ENCODE peak calls at places on chromosomes 1 and 21, in five cellular contexts. V is PC-9, A is PC-3, J is HL-60, N is left ventricle myocardium inferior. R is an unnamed sample.

GRCh38 chr1:98398649-98399048 is 262.9 kb upstream of the SNX7 start:
- DNase-seq in A (no peak), J (no peak), V (no peak), N (no peak), R (no peak)

GRCh38 chr1:25810341-25811299 is 9.1 kb upstream of the MTFR1L start:
- DNase-seq in J (peak; percentile 69), N (peak; percentile 73), V (no peak), A (peak; percentile 62), R (peak; percentile 67)

GRCh38 chr1:17167041-17167782 is 37.7 kb upstream of the PADI1 start:
- DNase-seq in V (no peak), J (no peak), N (no peak), A (no peak), R (no peak)

GRCh38 chr1:209769171-209769904 is 13.5 kb downstream of the TRAF3IP3 start:
- DNase-seq in V (no peak), A (peak; percentile 73), J (peak; percentile 86), N (peak; percentile 74), R (no peak)

GRCh38 chr1:11013160-11013531 is 692 bp downstream of the TARDBP start:
- DNase-seq in V (no peak), A (peak; percentile 25), N (no peak), J (no peak), R (peak; percentile 8)

GRCh38 chr1:107298526-107298925 is 157.7 kb downstream of the NTNG1 start:
- DNase-seq in A (no peak), N (no peak), V (no peak), J (no peak), R (no peak)

GRCh38 chr1:5704785-5705514 is 287.3 kb downstream of the NPHP4 start:
- DNase-seq in V (no peak), J (no peak), N (no peak), A (no peak), R (no peak)

GRCh38 chr1:223747838-223748335 is 35.5 kb downstream of the CAPN2 start:
- DNase-seq in J (no peak), N (no peak), V (no peak), A (peak; percentile 67), R (no peak)

GRCh38 chr1:106435269-106435668 is 621.2 kb upstream of the PRMT6 start:
- DNase-seq in A (peak; percentile 12), V (peak; percentile 37), J (no peak), N (no peak), R (no peak)

GRCh38 chr1:234208791-234209190 is 164.5 kb upstream of the COA6 start:
- DNase-seq in V (peak; percentile 41), N (no peak), J (no peak), A (peak; percentile 61), R (no peak)

GRCh38 chr1:51564124-51564523 is 45.1 kb upstream of the EPS15 start:
- DNase-seq in V (peak; percentile 58), J (no peak), A (peak; percentile 37), N (no peak), R (no peak)

GRCh38 chr1:172496678-172497077 is 36.3 kb upstream of the SUCO start:
- DNase-seq in V (no peak), J (no peak), A (no peak), N (no peak), R (no peak)

GRCh38 chr1:38207275-38207674 is 160.7 kb upstream of the POU3F1 start:
- DNase-seq in N (no peak), A (no peak), J (no peak), V (no peak), R (no peak)

GRCh38 chr1:201357636-201358348 is 19.7 kb downstream of the TNNT2 start:
- DNase-seq in J (no peak), N (peak; percentile 49), A (no peak), V (no peak), R (no peak)

GRCh38 chr1:38944547-38944946 is 2.9 kb upstream of the RHBDL2 start:
- DNase-seq in A (no peak), V (no peak), N (no peak), J (no peak), R (no peak)

GRCh38 chr1:204323887-204324286 is 35.8 kb downstream of the PLEKHA6 start:
- DNase-seq in V (peak; percentile 61), N (no peak), J (no peak), A (peak; percentile 72), R (no peak)

GRCh38 chr21:38751379-38752050 is 54.2 kb upstream of the ETS2 start:
- DNase-seq in J (peak; percentile 96), N (peak; percentile 43), V (no peak), A (no peak), R (no peak)

DNA sequence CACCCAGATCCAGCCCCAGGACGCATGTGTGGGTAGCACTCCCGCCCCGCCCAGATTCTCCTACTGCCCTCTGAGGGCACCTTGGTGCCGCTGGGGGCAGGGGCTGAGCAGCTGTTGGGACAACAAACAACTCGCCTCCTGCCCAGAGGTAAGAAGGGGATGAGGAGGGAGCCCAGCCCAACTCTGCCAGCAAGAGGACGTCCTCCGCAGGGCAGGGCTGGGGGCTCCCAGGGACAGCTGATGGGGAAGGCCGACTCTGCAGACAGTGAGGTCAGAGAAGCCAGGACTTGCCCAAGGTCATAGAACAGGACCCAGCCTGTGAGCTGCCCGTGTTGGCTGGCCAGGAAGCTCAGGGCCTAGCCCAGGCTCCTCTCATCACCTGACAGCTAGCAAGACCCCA is 18.8 kb downstream of the RAP1GAP start:
- DNase-seq in J (no peak), A (no peak), V (no peak), N (no peak), R (no peak)
- H3K27me3 ChIP-seq in J (peaks cover 27% of the 10 kb centered on the region), A (no peaks in the 10 kb centered on the region), V (no peaks in the 10 kb centered on the region), N (peaks cover 57% of the 10 kb centered on the region), R (no peaks in the 10 kb centered on the region)

GRCh38 chr1:20403423-20404145 is 82.4 kb downstream of the CAMK2N1 start:
- DNase-seq in J (no peak), N (no peak), A (no peak), V (no peak), R (no peak)

GRCh38 chr1:20402585-20403422 is 83.2 kb downstream of the CAMK2N1 start:
- DNase-seq in V (no peak), J (no peak), A (no peak), N (no peak), R (no peak)

GRCh38 chr1:20399606-20400180 is 86.3 kb downstream of the CAMK2N1 start:
- DNase-seq in J (no peak), N (no peak), V (no peak), A (no peak), R (no peak)

GRCh38 chr1:20400341-20401177 is 85.5 kb downstream of the CAMK2N1 start:
- DNase-seq in J (no peak), V (no peak), A (no peak), N (no peak), R (no peak)

DNA sequence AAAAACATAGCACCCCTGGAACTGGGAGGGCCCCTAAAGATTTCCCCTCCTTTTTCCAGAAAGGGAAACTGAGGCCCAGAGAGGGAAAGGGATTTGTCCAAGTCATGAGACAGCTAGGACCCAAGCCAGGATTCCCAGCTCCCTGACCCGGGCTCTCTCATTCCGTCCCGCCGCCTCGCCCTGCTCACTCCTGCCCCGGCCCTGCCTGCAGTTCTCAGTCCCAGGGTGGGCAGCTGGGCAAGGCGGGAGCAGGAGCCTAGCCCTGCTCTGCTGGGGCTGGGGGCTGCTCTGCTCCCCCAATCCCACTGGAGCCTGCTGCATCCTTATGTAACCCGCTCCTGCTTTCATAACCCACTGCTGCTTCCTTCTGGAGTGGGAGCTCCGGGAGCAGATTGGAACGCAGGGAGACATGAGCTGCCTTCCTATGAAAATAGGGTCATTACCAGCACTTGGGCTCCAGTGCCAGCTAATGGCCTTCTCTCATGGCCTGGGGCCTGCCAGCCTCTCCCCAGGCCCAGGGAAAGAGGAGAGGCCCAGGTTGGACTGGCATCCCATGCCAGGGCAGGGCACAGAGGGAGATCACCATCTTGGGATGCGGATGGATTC is 84.5 kb downstream of the CAMK2N1 start:
- DNase-seq in N (no peak), V (no peak), J (no peak), A (no peak), R (no peak)
- H3K27me3 ChIP-seq in N (peaks cover 99% of the 10 kb centered on the region), V (no peaks in the 10 kb centered on the region), J (peaks cover 6% of the 10 kb centered on the region), A (no peaks in the 10 kb centered on the region), R (peaks cover 10% of the 10 kb centered on the region)

GRCh38 chr1:197924516-197925123 is 7.4 kb downstream of the LHX9 start:
- DNase-seq in N (no peak), J (peak; percentile 50), A (peak; percentile 68), V (no peak), R (peak; percentile 39)
- H3K27me3 ChIP-seq in N (peaks cover 100% of the 10 kb centered on the region), J (peaks cover 11% of the 10 kb centered on the region), A (no peaks in the 10 kb centered on the region), V (no peaks in the 10 kb centered on the region), R (peaks cover 26% of the 10 kb centered on the region)

GRCh38 chr1:179798864-179799516 is 55.9 kb downstream of the FAM163A start:
- DNase-seq in V (no peak), N (no peak), A (no peak), J (no peak), R (no peak)
- H3K27me3 ChIP-seq in V (peaks cover 18% of the 10 kb centered on the region), N (no peaks in the 10 kb centered on the region), A (no peaks in the 10 kb centered on the region), J (no peaks in the 10 kb centered on the region), R (no peaks in the 10 kb centered on the region)

GRCh38 chr1:87615917-87616316 is 287.2 kb downstream of the LMO4 start:
- DNase-seq in J (no peak), V (no peak), N (no peak), A (no peak), R (no peak)

DNA sequence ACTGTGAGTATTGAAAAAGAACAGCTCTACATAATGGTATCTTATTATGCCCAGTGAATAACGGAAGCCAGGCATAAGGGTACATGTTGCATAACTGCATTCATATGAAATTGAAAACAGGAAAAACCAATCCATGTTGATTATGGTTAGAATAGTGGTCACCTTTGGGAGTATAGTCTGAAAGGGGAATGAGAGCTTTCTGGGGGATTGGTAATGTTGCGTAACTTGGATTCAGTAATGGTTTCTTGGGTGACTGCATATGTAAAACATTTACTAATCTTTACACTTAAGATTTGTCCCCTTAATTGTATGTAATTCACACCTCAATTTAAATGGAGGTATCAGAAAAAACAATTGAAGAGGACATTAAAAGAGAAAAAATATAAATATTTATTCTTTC is 292.1 kb downstream of the LMO4 start:
- DNase-seq in V (no peak), A (no peak), N (no peak), J (no peak), R (no peak)
- H3K27me3 ChIP-seq in V (no peaks in the 10 kb centered on the region), A (no peaks in the 10 kb centered on the region), N (no peaks in the 10 kb centered on the region), J (no peaks in the 10 kb centered on the region), R (no peaks in the 10 kb centered on the region)

GRCh38 chr21:32347351-32347750 is 45.5 kb downstream of the URB1 start:
- DNase-seq in J (no peak), V (no peak), A (no peak), N (no peak), R (no peak)
- H3K27me3 ChIP-seq in J (no peaks in the 10 kb centered on the region), V (no peaks in the 10 kb centered on the region), A (no peaks in the 10 kb centered on the region), N (no peaks in the 10 kb centered on the region), R (no peaks in the 10 kb centered on the region)

GRCh38 chr1:183040600-183040999 is 17.4 kb downstream of the LAMC1 start:
- DNase-seq in A (no peak), N (no peak), V (no peak), J (no peak), R (no peak)

GRCh38 chr1:183039985-183040447 is 16.8 kb downstream of the LAMC1 start:
- DNase-seq in A (no peak), V (no peak), N (no peak), J (peak; percentile 49), R (no peak)

GRCh38 chr1:183038913-183039312 is 15.7 kb downstream of the LAMC1 start:
- DNase-seq in N (no peak), J (no peak), V (no peak), A (no peak), R (no peak)

GRCh38 chr1:183038333-183038876 is 15.2 kb downstream of the LAMC1 start:
- DNase-seq in V (no peak), N (no peak), J (no peak), A (no peak), R (no peak)

GRCh38 chr1:183039330-183039729 is 16.1 kb downstream of the LAMC1 start:
- DNase-seq in N (no peak), V (no peak), A (no peak), J (no peak), R (no peak)
- H3K27me3 ChIP-seq in N (no peaks in the 10 kb centered on the region), V (no peaks in the 10 kb centered on the region), A (no peaks in the 10 kb centered on the region), J (no peaks in the 10 kb centered on the region), R (no peaks in the 10 kb centered on the region)

R was measured in prostate gland.